ENCODE peak calls at places on chromosomes 2 and 18, in four cellular contexts. One of them, this sample, is unnamed.

GRCh38 chr2:174836345-174836999 is 72.2 kb upstream of the CHRNA1 start:
- DNase-seq in IMR-90: peak
- DNase-seq in fibroblast of lung: peak
- DNase-seq in epithelial cell of esophagus: peak
- DNase-seq in this sample: peak

GRCh38 chr2:236915726-236916125 is 170.0 kb upstream of the COPS8 start:
- DNase-seq in IMR-90: no peak
- DNase-seq in epithelial cell of esophagus: no peak
- DNase-seq in fibroblast of lung: peak
- DNase-seq in this sample: no peak

GRCh38 chr18:43485565-43485964 is 208.3 kb upstream of the SYT4 start:
- DNase-seq in fibroblast of lung: no peak
- DNase-seq in epithelial cell of esophagus: no peak
- DNase-seq in IMR-90: no peak
- DNase-seq in this sample: no peak

GRCh38 chr18:45050712-45051639 is 370.3 kb downstream of the SETBP1 start:
- DNase-seq in epithelial cell of esophagus: peak
- DNase-seq in fibroblast of lung: peak
- DNase-seq in IMR-90: peak
- DNase-seq in this sample: peak

GRCh38 chr2:162297925-162298552 is 20.4 kb downstream of the IFIH1 start:
- DNase-seq in fibroblast of lung: peak
- DNase-seq in IMR-90: peak
- DNase-seq in epithelial cell of esophagus: peak
- DNase-seq in this sample: peak

GRCh38 chr2:55168221-55169154 is 63.6 kb downstream of the CLHC1 start:
- DNase-seq in IMR-90: peak
- DNase-seq in fibroblast of lung: peak
- DNase-seq in epithelial cell of esophagus: peak
- DNase-seq in this sample: peak

GRCh38 chr2:43136862-43137261 is 89.5 kb downstream of the ZFP36L2 start:
- DNase-seq in fibroblast of lung: no peak
- DNase-seq in epithelial cell of esophagus: no peak
- DNase-seq in IMR-90: no peak
- DNase-seq in this sample: no peak

GRCh38 chr18:36316246-36316645 is 18.7 kb downstream of the FHOD3 start:
- DNase-seq in fibroblast of lung: no peak
- DNase-seq in IMR-90: no peak
- DNase-seq in epithelial cell of esophagus: no peak
- DNase-seq in this sample: peak

GRCh38 chr18:11760498-11761158 is 71.6 kb downstream of the GNAL start:
- DNase-seq in epithelial cell of esophagus: no peak
- DNase-seq in IMR-90: no peak
- DNase-seq in fibroblast of lung: no peak
- DNase-seq in this sample: no peak

GRCh38 chr2:42754776-42755140 is 9.2 kb downstream of the OXER1 start:
- DNase-seq in epithelial cell of esophagus: no peak
- DNase-seq in fibroblast of lung: no peak
- DNase-seq in IMR-90: no peak
- DNase-seq in this sample: no peak

GRCh38 chr2:41735006-41735405 is 312.8 kb upstream of the PKDCC start:
- DNase-seq in IMR-90: no peak
- DNase-seq in fibroblast of lung: no peak
- DNase-seq in epithelial cell of esophagus: no peak
- DNase-seq in this sample: no peak

GRCh38 chr2:148519013-148519412 is 125.5 kb upstream of the EPC2 start:
- DNase-seq in epithelial cell of esophagus: no peak
- DNase-seq in IMR-90: no peak
- DNase-seq in fibroblast of lung: no peak
- DNase-seq in this sample: no peak

GRCh38 chr2:15448242-15448839 is 112.8 kb downstream of the NBAS start:
- DNase-seq in epithelial cell of esophagus: no peak
- DNase-seq in IMR-90: no peak
- DNase-seq in fibroblast of lung: no peak
- DNase-seq in this sample: no peak

GRCh38 chr2:109174626-109175349 is 45.8 kb downstream of the SH3RF3 start:
- DNase-seq in IMR-90: no peak
- DNase-seq in fibroblast of lung: peak
- DNase-seq in epithelial cell of esophagus: no peak
- DNase-seq in this sample: no peak

GRCh38 chr18:68623342-68623741 is 91.6 kb downstream of the TMX3 start:
- DNase-seq in epithelial cell of esophagus: peak
- DNase-seq in IMR-90: peak
- DNase-seq in fibroblast of lung: peak
- DNase-seq in this sample: peak

GRCh38 chr2:10329880-10330699 is 27.4 kb downstream of the HPCAL1 start:
- DNase-seq in IMR-90: peak
- DNase-seq in epithelial cell of esophagus: peak
- DNase-seq in fibroblast of lung: peak
- DNase-seq in this sample: peak

GRCh38 chr2:30931841-30932407 is 124.7 kb upstream of the CAPN13 start:
- DNase-seq in fibroblast of lung: no peak
- DNase-seq in IMR-90: no peak
- DNase-seq in epithelial cell of esophagus: no peak
- DNase-seq in this sample: no peak

GRCh38 chr2:171615071-171615470 is 72.2 kb upstream of the DYNC1I2 start:
- DNase-seq in IMR-90: peak
- DNase-seq in fibroblast of lung: no peak
- DNase-seq in epithelial cell of esophagus: no peak
- DNase-seq in this sample: peak

GRCh38 chr2:98849113-98849512 is 86.9 kb downstream of the CRACDL start:
- DNase-seq in fibroblast of lung: no peak
- DNase-seq in IMR-90: no peak
- DNase-seq in epithelial cell of esophagus: peak
- DNase-seq in this sample: no peak

GRCh38 chr2:33312389-33312788 is 164.1 kb upstream of the RASGRP3 start:
- DNase-seq in fibroblast of lung: no peak
- DNase-seq in IMR-90: no peak
- DNase-seq in epithelial cell of esophagus: no peak
- DNase-seq in this sample: no peak

GRCh38 chr2:8193686-8194615 is 487.9 kb upstream of the ID2 start:
- DNase-seq in epithelial cell of esophagus: no peak
- DNase-seq in IMR-90: no peak
- DNase-seq in fibroblast of lung: no peak
- DNase-seq in this sample: no peak

GRCh38 chr2:94861308-94862152 is 9.7 kb upstream of the TEKT4 start:
- DNase-seq in IMR-90: no peak
- DNase-seq in epithelial cell of esophagus: no peak
- DNase-seq in fibroblast of lung: no peak
- DNase-seq in this sample: no peak

GRCh38 chr2:2520396-2520795 is 189.3 kb upstream of the MYT1L start:
- DNase-seq in IMR-90: no peak
- DNase-seq in fibroblast of lung: no peak
- DNase-seq in epithelial cell of esophagus: no peak
- DNase-seq in this sample: no peak

GRCh38 chr18:44031063-44031462 is 649.6 kb upstream of the SETBP1 start:
- DNase-seq in fibroblast of lung: no peak
- DNase-seq in epithelial cell of esophagus: no peak
- DNase-seq in IMR-90: no peak
- DNase-seq in this sample: no peak

GRCh38 chr2:58427572-58428285 is 186.6 kb upstream of the FANCL start:
- DNase-seq in IMR-90: peak
- DNase-seq in epithelial cell of esophagus: peak
- DNase-seq in fibroblast of lung: peak
- DNase-seq in this sample: peak

GRCh38 chr2:199455533-199456382 is 2.0 kb downstream of the SATB2 start:
- DNase-seq in fibroblast of lung: peak
- DNase-seq in IMR-90: peak
- DNase-seq in epithelial cell of esophagus: peak
- DNase-seq in this sample: peak

GRCh38 chr2:62112192-62112591 is 83.7 kb upstream of the B3GNT2 start:
- DNase-seq in IMR-90: no peak
- DNase-seq in fibroblast of lung: no peak
- DNase-seq in epithelial cell of esophagus: peak
- DNase-seq in this sample: peak

GRCh38 chr2:156589381-156590079 is 153.4 kb downstream of the GPD2 start:
- DNase-seq in fibroblast of lung: peak
- DNase-seq in IMR-90: peak
- DNase-seq in epithelial cell of esophagus: peak
- DNase-seq in this sample: peak

GRCh38 chr2:196677404-196677803 is 37.9 kb downstream of the CCDC150 start:
- DNase-seq in fibroblast of lung: peak
- DNase-seq in IMR-90: peak
- DNase-seq in epithelial cell of esophagus: peak
- DNase-seq in this sample: peak

GRCh38 chr2:177056540-177056939 is 156.1 kb upstream of the HNRNPA3 start:
- DNase-seq in fibroblast of lung: no peak
- DNase-seq in epithelial cell of esophagus: no peak
- DNase-seq in IMR-90: no peak
- DNase-seq in this sample: no peak
- TF ChIP-seq CTCF in fibroblast of lung: peak
- TF ChIP-seq CTCF in epithelial cell of esophagus: no peak
- TF ChIP-seq CTCF in IMR-90: no peak
- TF ChIP-seq CTCF in this sample: no peak

GRCh38 chr2:230202430-230203109 is 17.2 kb downstream of the SP110 start:
- DNase-seq in fibroblast of lung: no peak
- DNase-seq in epithelial cell of esophagus: no peak
- DNase-seq in IMR-90: no peak
- DNase-seq in this sample: no peak
- TF ChIP-seq CTCF in fibroblast of lung: no peak
- TF ChIP-seq CTCF in epithelial cell of esophagus: no peak
- TF ChIP-seq CTCF in IMR-90: no peak
- TF ChIP-seq CTCF in this sample: no peak

DNA sequence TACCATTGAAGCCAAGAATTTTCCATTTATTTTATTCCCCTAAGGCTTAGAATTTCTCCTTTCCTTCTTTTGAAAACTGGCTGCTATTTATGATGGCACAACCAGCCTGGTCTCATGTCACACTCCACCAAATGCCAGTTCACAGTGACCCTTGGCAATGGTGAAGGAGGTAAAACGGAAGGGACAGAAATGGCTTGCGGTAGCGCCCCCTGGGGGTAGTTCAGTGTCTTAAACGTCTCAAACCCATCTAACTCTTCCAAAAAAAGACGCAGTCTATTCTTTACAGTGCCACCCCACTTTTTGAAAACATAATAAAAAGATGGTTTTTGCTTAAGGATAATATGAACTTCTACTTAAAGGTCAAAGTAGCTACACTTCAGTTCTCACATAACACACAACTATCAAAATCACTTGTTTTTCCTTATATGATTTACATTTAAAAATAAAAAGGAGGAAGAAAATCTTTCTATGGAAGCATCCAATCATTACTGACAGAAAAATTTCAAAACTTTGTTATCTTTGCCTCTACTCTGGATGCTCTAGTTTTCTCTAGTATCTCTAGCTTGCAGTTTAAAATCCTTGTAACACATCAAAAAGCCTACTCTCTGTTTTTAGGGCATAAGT is 28.0 kb downstream of the PNO1 start:
- DNase-seq in IMR-90: peak
- DNase-seq in fibroblast of lung: peak
- DNase-seq in epithelial cell of esophagus: peak
- DNase-seq in this sample: peak
- TF ChIP-seq CTCF in IMR-90: peak
- TF ChIP-seq CTCF in fibroblast of lung: peak
- TF ChIP-seq CTCF in epithelial cell of esophagus: peak
- TF ChIP-seq CTCF in this sample: peak

GRCh38 chr18:57135705-57136104 is 11.2 kb upstream of the BOD1L2 start:
- DNase-seq in epithelial cell of esophagus: no peak
- DNase-seq in fibroblast of lung: no peak
- DNase-seq in IMR-90: no peak
- DNase-seq in this sample: no peak
- TF ChIP-seq CTCF in epithelial cell of esophagus: peak
- TF ChIP-seq CTCF in fibroblast of lung: peak
- TF ChIP-seq CTCF in IMR-90: no peak
- TF ChIP-seq CTCF in this sample: peak

GRCh38 chr2:235430366-235431083 is 63.3 kb upstream of the AGAP1 start:
- DNase-seq in IMR-90: no peak
- DNase-seq in epithelial cell of esophagus: no peak
- DNase-seq in fibroblast of lung: no peak
- DNase-seq in this sample: no peak

GRCh38 chr2:235432741-235433520 is 60.9 kb upstream of the AGAP1 start:
- DNase-seq in IMR-90: no peak
- DNase-seq in epithelial cell of esophagus: no peak
- DNase-seq in fibroblast of lung: no peak
- DNase-seq in this sample: no peak

DNA sequence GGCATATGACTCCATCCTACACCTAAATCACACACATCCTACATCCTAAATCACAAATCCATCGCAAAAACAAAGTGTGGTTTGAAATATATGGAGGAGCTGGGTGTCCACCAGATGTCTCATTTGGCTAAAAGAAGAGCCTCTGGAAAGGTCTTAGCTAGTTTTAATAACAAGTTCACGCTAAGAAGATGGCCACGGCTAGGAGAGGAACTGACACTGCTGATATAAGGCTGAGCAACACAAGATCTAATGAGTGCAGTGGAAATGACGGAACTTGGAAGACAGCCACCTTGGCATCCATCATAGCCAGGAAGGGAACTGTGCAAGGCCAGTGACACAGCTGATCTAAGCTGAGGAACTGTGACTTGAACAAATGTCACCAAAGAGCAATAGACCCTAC is 60.0 kb upstream of the AGAP1 start:
- DNase-seq in IMR-90: peak
- DNase-seq in fibroblast of lung: peak
- DNase-seq in epithelial cell of esophagus: no peak
- DNase-seq in this sample: peak
- TF ChIP-seq CTCF in IMR-90: peak
- TF ChIP-seq CTCF in fibroblast of lung: no peak
- TF ChIP-seq CTCF in epithelial cell of esophagus: no peak
- TF ChIP-seq CTCF in this sample: no peak

GRCh38 chr2:74507145-74507925 is at the start of gene PCGF1:
- DNase-seq in IMR-90: peak
- DNase-seq in fibroblast of lung: peak
- DNase-seq in epithelial cell of esophagus: peak
- DNase-seq in this sample: peak
- TF ChIP-seq CTCF in IMR-90: peak
- TF ChIP-seq CTCF in fibroblast of lung: peak
- TF ChIP-seq CTCF in epithelial cell of esophagus: no peak
- TF ChIP-seq CTCF in this sample: peak

GRCh38 chr2:121451373-121451772 is 79.3 kb upstream of the RNU4ATAC start:
- DNase-seq in epithelial cell of esophagus: no peak
- DNase-seq in fibroblast of lung: peak
- DNase-seq in IMR-90: peak
- DNase-seq in this sample: no peak

GRCh38 chr2:121456325-121456724 is 74.4 kb upstream of the RNU4ATAC start:
- DNase-seq in fibroblast of lung: no peak
- DNase-seq in IMR-90: no peak
- DNase-seq in epithelial cell of esophagus: no peak
- DNase-seq in this sample: no peak

GRCh38 chr2:121450301-121450700 is 80.4 kb upstream of the RNU4ATAC start:
- DNase-seq in epithelial cell of esophagus: no peak
- DNase-seq in IMR-90: no peak
- DNase-seq in fibroblast of lung: peak
- DNase-seq in this sample: no peak

GRCh38 chr2:121454549-121455090 is 76.1 kb upstream of the RNU4ATAC start:
- DNase-seq in IMR-90: no peak
- DNase-seq in epithelial cell of esophagus: no peak
- DNase-seq in fibroblast of lung: no peak
- DNase-seq in this sample: peak

DNA sequence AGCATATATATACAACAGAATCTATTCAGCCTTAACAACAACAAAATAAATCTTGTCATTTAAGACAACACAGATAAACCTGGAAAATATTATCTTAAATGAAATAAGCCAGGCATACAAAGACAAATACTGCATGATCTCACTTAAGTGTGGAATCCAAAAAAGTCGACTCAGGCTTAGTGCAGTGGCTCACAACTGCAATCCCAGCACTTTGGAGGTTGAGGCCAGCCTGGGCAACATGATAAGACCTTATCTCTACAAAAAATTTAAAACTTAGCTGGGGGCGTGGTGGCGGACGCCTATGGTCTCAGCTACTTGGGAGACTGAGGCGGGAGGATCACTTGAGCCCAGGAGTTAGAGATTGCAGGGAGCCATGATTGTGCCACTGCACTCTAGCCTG is 75.2 kb upstream of the RNU4ATAC start:
- DNase-seq in IMR-90: no peak
- DNase-seq in epithelial cell of esophagus: no peak
- DNase-seq in fibroblast of lung: no peak
- DNase-seq in this sample: no peak
- TF ChIP-seq CTCF in IMR-90: no peak
- TF ChIP-seq CTCF in epithelial cell of esophagus: no peak
- TF ChIP-seq CTCF in fibroblast of lung: no peak
- TF ChIP-seq CTCF in this sample: no peak

This sample was measured in cardiac fibroblast.